ENCODE peak calls at places on chromosome 2, in ten cellular contexts. P is GM12864, K is HFFc6, O is K562, R is neural progenitor cell, G is dorsolateral prefrontal cortex, Q is body of pancreas, N is left lung, C is endodermal cell, U is GM06990. Z is an unnamed sample.

GRCh38 chr2:132701810-132702209 is 31.8 kb upstream of the LYPD1 start:
- DNase-seq in P (no peak), K (peak; percentile 32), O (no peak), R (no peak), G (no peak), Q (no peak), N (no peak), C (no peak), U (no peak), Z (no peak)

GRCh38 chr2:113826346-113827285 is 63.3 kb upstream of the ACTR3 start:
- DNase-seq in P (no peak), K (no peak), O (no peak), R (peak; percentile 58), G (no peak), Q (no peak), N (no peak), C (peak; percentile 80), U (no peak), Z (no peak)

GRCh38 chr2:134466141-134466540 is 212.3 kb downstream of the MGAT5 start:
- DNase-seq in P (peak; percentile 12), K (no peak), O (peak; percentile 38), R (peak; percentile 40), G (no peak), Q (peak; percentile 66), N (no peak), C (peak; percentile 80), U (no peak), Z (no peak)

GRCh38 chr2:8312861-8313768 is 368.7 kb upstream of the ID2 start:
- DNase-seq in P (peak; percentile 68), K (no peak), O (peak; percentile 59), R (peak; percentile 39), G (no peak), Q (no peak), N (no peak), C (peak; percentile 63), U (peak; percentile 81), Z (no peak)

GRCh38 chr2:85754313-85755095 is 713 bp downstream of the ATOH8 start:
- DNase-seq in P (no peak), K (peak; percentile 66), O (peak; percentile 43), R (peak; percentile 86), G (peak; percentile 54), Q (peak; percentile 50), N (no peak), C (peak; percentile 89), U (peak; percentile 41), Z (peak; percentile 83)

GRCh38 chr2:137952586-137953129 is 11.6 kb upstream of the HNMT start:
- DNase-seq in P (peak; percentile 30), K (no peak), O (no peak), R (no peak), G (no peak), Q (no peak), N (no peak), C (no peak), U (peak; percentile 5), Z (no peak)

GRCh38 chr2:105886680-105887079 is 142.0 kb downstream of the NCK2 start:
- DNase-seq in P (no peak), K (no peak), O (no peak), R (no peak), G (no peak), Q (no peak), N (no peak), C (no peak), U (no peak), Z (no peak)

GRCh38 chr2:160429248-160430000 is 64.2 kb downstream of the RBMS1 start:
- DNase-seq in P (peak; percentile 24), K (peak; percentile 56), O (peak; percentile 20), R (peak; percentile 24), G (no peak), Q (no peak), N (no peak), C (no peak), U (no peak), Z (no peak)

GRCh38 chr2:20366672-20367116 is 16.1 kb upstream of the PUM2 start:
- DNase-seq in P (no peak), K (no peak), O (no peak), R (no peak), G (no peak), Q (no peak), N (no peak), C (no peak), U (no peak), Z (no peak)

GRCh38 chr2:165462433-165462832 is 7.1 kb upstream of the CSRNP3 start:
- DNase-seq in P (no peak), K (no peak), O (no peak), R (no peak), G (no peak), Q (no peak), N (no peak), C (no peak), U (no peak), Z (no peak)

GRCh38 chr2:84873350-84873749 is 7.5 kb downstream of the TRABD2A start:
- DNase-seq in P (no peak), K (no peak), O (no peak), R (no peak), G (no peak), Q (no peak), N (no peak), C (peak; percentile 6), U (no peak), Z (no peak)

GRCh38 chr2:152443771-152444170 is 108.8 kb downstream of the FMNL2 start:
- DNase-seq in P (no peak), K (no peak), O (no peak), R (no peak), G (no peak), Q (no peak), N (peak; percentile 61), C (no peak), U (no peak), Z (no peak)

GRCh38 chr2:152440049-152440448 is 105.1 kb downstream of the FMNL2 start:
- DNase-seq in P (no peak), K (no peak), O (no peak), R (peak; percentile 28), G (no peak), Q (no peak), N (no peak), C (peak; percentile 68), U (no peak), Z (no peak)

GRCh38 chr2:152440460-152440859 is 105.5 kb downstream of the FMNL2 start:
- DNase-seq in P (no peak), K (no peak), O (no peak), R (no peak), G (no peak), Q (no peak), N (no peak), C (no peak), U (no peak), Z (no peak)

GRCh38 chr2:152444448-152444847 is 109.5 kb downstream of the FMNL2 start:
- DNase-seq in P (no peak), K (no peak), O (no peak), R (no peak), G (no peak), Q (no peak), N (no peak), C (no peak), U (no peak), Z (no peak)

GRCh38 chr2:152441961-152442360 is 107.0 kb downstream of the FMNL2 start:
- DNase-seq in P (no peak), K (no peak), O (no peak), R (no peak), G (no peak), Q (no peak), N (no peak), C (no peak), U (no peak), Z (no peak)
- TF ChIP-seq CTCF in P (peak; percentile 55), K (no peak), O (no peak), R (no peak), G (no peak), Q (no peak), N (no peak), C (peak; percentile 66), U (peak; percentile 37), Z (no peak)

GRCh38 chr2:62464608-62465007 is 41.4 kb downstream of the TMEM17 start:
- DNase-seq in P (no peak), K (no peak), O (no peak), R (no peak), G (no peak), Q (no peak), N (no peak), C (no peak), U (no peak), Z (no peak)

GRCh38 chr2:62467100-62467474 is 38.9 kb downstream of the TMEM17 start:
- DNase-seq in P (no peak), K (no peak), O (no peak), R (no peak), G (no peak), Q (no peak), N (no peak), C (no peak), U (no peak), Z (no peak)

GRCh38 chr2:62466501-62466854 is 39.5 kb downstream of the TMEM17 start:
- DNase-seq in P (no peak), K (no peak), O (no peak), R (no peak), G (no peak), Q (no peak), N (no peak), C (no peak), U (no peak), Z (no peak)

GRCh38 chr2:62465039-62465740 is 40.8 kb downstream of the TMEM17 start:
- DNase-seq in P (no peak), K (no peak), O (no peak), R (no peak), G (no peak), Q (no peak), N (no peak), C (no peak), U (no peak), Z (no peak)

GRCh38 chr2:62465741-62466500 is 40.1 kb downstream of the TMEM17 start:
- DNase-seq in P (no peak), K (no peak), O (no peak), R (peak; percentile 51), G (no peak), Q (no peak), N (no peak), C (peak; percentile 68), U (no peak), Z (no peak)
- TF ChIP-seq CTCF in P (no peak), K (no peak), O (no peak), R (no peak), G (no peak), Q (no peak), N (no peak), C (peak; percentile 49), U (no peak), Z (no peak)

DNA sequence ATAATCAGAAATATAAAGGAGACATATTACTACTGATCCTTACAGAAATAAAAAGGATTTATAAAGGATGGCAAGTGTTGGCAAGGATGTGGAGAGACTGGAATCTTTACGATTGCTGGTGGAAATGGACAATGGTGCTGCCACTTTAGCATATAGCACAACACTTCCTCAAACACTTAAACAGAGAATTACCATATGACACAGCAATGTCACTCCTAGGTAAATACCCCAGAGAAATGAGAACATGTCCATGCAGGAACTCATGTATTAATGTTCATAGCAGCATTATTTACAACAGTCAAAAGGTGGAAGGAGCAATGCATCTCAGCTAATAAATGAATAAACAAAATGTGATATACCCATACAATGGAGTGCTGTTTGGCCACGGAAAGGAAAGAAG is 137.5 kb downstream of the NDUFA10 start:
- DNase-seq in P (no peak), K (no peak), O (no peak), R (no peak), G (no peak), Q (no peak), N (no peak), C (no peak), U (no peak), Z (no peak)
- TF ChIP-seq CTCF in P (no peak), K (no peak), O (no peak), R (no peak), G (no peak), Q (no peak), N (no peak), C (no peak), U (no peak), Z (no peak)

GRCh38 chr2:61141151-61141550 is 20.8 kb upstream of the C2orf74 start:
- DNase-seq in P (no peak), K (no peak), O (no peak), R (no peak), G (no peak), Q (no peak), N (no peak), C (no peak), U (no peak), Z (no peak)
- TF ChIP-seq CTCF in P (no peak), K (no peak), O (no peak), R (no peak), G (no peak), Q (no peak), N (no peak), C (no peak), U (no peak), Z (no peak)